ENCODE peak calls at places on chromosomes 3 and 15, in six cellular contexts. U is PC-3, F is cardiac fibroblast, V is A549, R is adipocyte, B is GM23248. D is an unnamed sample.
A peak's percentile ranks its signal among the peaks of the same experiment; 100 is the strongest.

GRCh38 chr3:41120461-41120860 is 78.8 kb upstream of the CTNNB1 start:
- DNase-seq in B (no peak), R (no peak), F (no peak), U (no peak), V (no peak), D (no peak)

GRCh38 chr15:77455696-77456293 is 35.1 kb downstream of the HMG20A start:
- DNase-seq in F (peak; percentile 85), V (no peak), U (no peak), B (peak; percentile 84), R (peak; percentile 74), D (no peak)

GRCh38 chr3:128270559-128271492 is 117.5 kb downstream of the EEFSEC start:
- DNase-seq in F (no peak), R (no peak), V (no peak), U (no peak), B (no peak), D (no peak)

GRCh38 chr3:54527953-54528352 is 399.9 kb downstream of the LRTM1 start:
- DNase-seq in R (peak; percentile 58), F (no peak), V (no peak), B (peak; percentile 39), U (no peak), D (no peak)

GRCh38 chr3:56369914-56370313 is 98.4 kb downstream of the ERC2 start:
- DNase-seq in V (no peak), B (no peak), R (no peak), F (no peak), U (peak; percentile 52), D (no peak)

GRCh38 chr3:171781711-171782127 is 28.6 kb downstream of the PLD1 start:
- DNase-seq in R (peak; percentile 51), B (peak; percentile 49), U (peak; percentile 38), F (peak; percentile 90), V (no peak), D (no peak)

GRCh38 chr3:31495971-31496370 is 36.8 kb upstream of the STT3B start:
- DNase-seq in V (no peak), B (peak; percentile 78), R (no peak), U (peak; percentile 44), F (peak; percentile 68), D (no peak)

GRCh38 chr15:45276851-45277250 is 24.8 kb downstream of the SLC28A2 start:
- DNase-seq in U (peak; percentile 74), V (peak; percentile 28), R (peak; percentile 66), F (peak; percentile 33), B (peak; percentile 58), D (peak; percentile 19)

GRCh38 chr3:24253336-24253735 is 241.3 kb downstream of the THRB start:
- DNase-seq in R (no peak), V (no peak), B (no peak), U (peak; percentile 24), F (no peak), D (no peak)

GRCh38 chr3:4904801-4905695 is 74.2 kb upstream of the BHLHE40 start:
- DNase-seq in U (peak; percentile 76), R (peak; percentile 88), V (no peak), B (peak; percentile 74), F (peak; percentile 71), D (no peak)

GRCh38 chr3:66408458-66408857 is 92.4 kb downstream of the LRIG1 start:
- DNase-seq in B (no peak), V (no peak), U (no peak), F (no peak), R (no peak), D (no peak)

GRCh38 chr15:36449084-36449661 is 130.3 kb upstream of the CDIN1 start:
- DNase-seq in F (no peak), U (no peak), V (no peak), B (peak; percentile 37), R (no peak), D (no peak)

GRCh38 chr3:123424321-123424998 is 24.4 kb downstream of the ADCY5 start:
- DNase-seq in U (no peak), F (no peak), B (no peak), R (no peak), V (no peak), D (no peak)

GRCh38 chr15:66800584-66801235 is 98.7 kb downstream of the SMAD6 start:
- DNase-seq in B (peak; percentile 59), F (no peak), R (no peak), U (no peak), V (no peak), D (no peak)

GRCh38 chr15:67803996-67804843 is 21.1 kb upstream of the SKOR1 start:
- DNase-seq in F (no peak), V (no peak), R (no peak), B (no peak), U (no peak), D (no peak)

GRCh38 chr3:32136703-32137102 is 30.3 kb downstream of the GPD1L start:
- DNase-seq in V (no peak), U (no peak), R (no peak), F (no peak), B (no peak), D (no peak)

GRCh38 chr3:158532099-158532734 is 38.8 kb upstream of the MLF1 start:
- DNase-seq in F (peak; percentile 80), U (peak; percentile 53), V (peak; percentile 23), B (peak; percentile 67), R (peak; percentile 74), D (peak; percentile 68)

GRCh38 chr15:66611257-66612053 is 45.7 kb upstream of the LCTL start:
- DNase-seq in U (no peak), R (no peak), V (no peak), F (no peak), B (no peak), D (no peak)

GRCh38 chr15:69860921-69861320 is 236.8 kb downstream of the TLE3 start:
- DNase-seq in U (no peak), V (no peak), F (no peak), R (no peak), B (no peak), D (no peak)

GRCh38 chr3:133943639-133944131 is 48.0 kb upstream of the RAB6B start:
- DNase-seq in R (peak; percentile 64), V (peak; percentile 46), B (peak; percentile 95), F (peak; percentile 97), U (peak; percentile 88), D (no peak)

GRCh38 chr3:88595025-88595424 is 445.3 kb downstream of the C3orf38 start:
- DNase-seq in R (no peak), U (no peak), B (peak; percentile 4), V (no peak), F (peak; percentile 11), D (peak; percentile 17)

GRCh38 chr3:4829031-4829394 is 150.2 kb upstream of the BHLHE40 start:
- DNase-seq in B (peak; percentile 10), F (peak; percentile 27), U (peak; percentile 82), V (no peak), R (no peak), D (no peak)

GRCh38 chr15:90394074-90394473 is 6.0 kb downstream of the IQGAP1 start:
- DNase-seq in R (no peak), V (no peak), B (no peak), U (no peak), F (no peak), D (no peak)
- H3K4me3 ChIP-seq in R (no peak overlapping the region), V (no peak overlapping the region), B (no peak overlapping the region), U (no peak overlapping the region), F (no peak overlapping the region), D (no peak overlapping the region)

GRCh38 chr15:71334434-71334833 is 219.2 kb downstream of the THSD4 start:
- DNase-seq in V (no peak), U (no peak), B (no peak), R (no peak), F (no peak), D (no peak)
- H3K4me3 ChIP-seq in V (no peak overlapping the region), U (no peak overlapping the region), B (no peak overlapping the region), R (peak overlapping the region; percentile 42), F (no peak overlapping the region), D (no peak overlapping the region)

DNA sequence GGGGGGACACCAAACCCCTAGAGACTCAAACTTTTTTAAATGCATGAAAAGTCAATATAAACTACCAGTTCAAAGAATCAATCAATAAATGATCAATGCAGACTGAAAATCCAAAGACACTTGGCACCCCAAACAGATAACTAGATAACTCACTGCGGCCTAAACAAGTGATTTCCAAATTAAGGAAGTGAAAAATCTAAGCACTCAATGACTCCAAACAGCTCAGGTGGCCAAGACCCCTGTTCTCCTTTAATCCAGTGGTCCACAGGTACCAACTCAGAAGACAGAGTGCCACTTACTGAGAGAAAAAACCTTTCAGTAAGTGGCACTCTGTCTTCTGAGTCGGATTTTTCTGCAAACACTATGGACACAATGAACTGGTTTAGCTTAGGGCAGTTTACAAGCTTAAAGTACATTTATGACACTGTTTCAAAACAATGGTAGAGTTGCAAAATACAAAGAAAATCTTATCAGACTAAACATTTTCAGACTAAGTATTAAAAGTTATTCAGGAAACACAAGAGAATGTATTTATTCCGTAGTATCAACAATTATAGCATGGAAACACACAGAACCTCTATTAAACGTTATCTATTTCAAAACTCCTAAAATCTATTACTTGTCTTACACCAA is 4.7 kb downstream of the DLG1 start:
- DNase-seq in V (no peak), U (no peak), B (no peak), F (no peak), R (no peak), D (no peak)
- H3K4me3 ChIP-seq in V (no peak overlapping the region), U (peak overlapping the region; percentile 18), B (no peak overlapping the region), F (no peak overlapping the region), R (no peak overlapping the region), D (no peak overlapping the region)

GRCh38 chr15:75044258-75044878 is 21.0 kb downstream of the PPCDC start:
- DNase-seq in F (no peak), U (no peak), B (no peak), V (no peak), R (no peak), D (no peak)
- H3K4me3 ChIP-seq in F (no peak overlapping the region), U (no peak overlapping the region), B (no peak overlapping the region), V (no peak overlapping the region), R (peak overlapping the region; percentile 59), D (peak overlapping the region; percentile 54)

D was measured in MM.1S.